ENCODE peak calls at places on chromosomes 1 and 21, in four cellular contexts. D, U, V and I are unnamed samples.

GRCh38 chr1:37325010-37325409 is 149.4 kb upstream of the ZC3H12A start:
- DNase-seq in D (no peak), U (no peak), V (no peak), I (no peak)

GRCh38 chr1:65259816-65260215 is 49.5 kb upstream of the DNAJC6 start:
- DNase-seq in D (no peak), U (no peak), V (no peak), I (no peak)

GRCh38 chr1:200877839-200878551 is 5.2 kb downstream of the GPR25 start:
- DNase-seq in D (no peak), U (peak), V (no peak), I (no peak)

GRCh38 chr1:18282851-18283600 is 175.4 kb downstream of the IGSF21 start:
- DNase-seq in D (no peak), U (peak), V (no peak), I (peak)

GRCh38 chr1:225835752-225836151 is 25.8 kb downstream of the EPHX1 start:
- DNase-seq in D (no peak), U (no peak), V (no peak), I (no peak)

GRCh38 chr21:36551731-36552457 is 72.0 kb upstream of the CLDN14 start:
- DNase-seq in D (no peak), U (no peak), V (no peak), I (no peak)

GRCh38 chr1:93820554-93821411 is 58.2 kb downstream of the DNTTIP2 start:
- DNase-seq in D (no peak), U (no peak), V (no peak), I (no peak)

GRCh38 chr1:16677552-16678423 is 11.0 kb upstream of the RNU1-3 start:
- DNase-seq in D (peak), U (peak), V (peak), I (peak)

GRCh38 chr1:227317541-227318002 is 720 bp downstream of the CDC42BPA start:
- DNase-seq in D (peak), U (no peak), V (peak), I (peak)

GRCh38 chr1:72636636-72637035 is 354.3 kb upstream of the NEGR1 start:
- DNase-seq in D (no peak), U (no peak), V (no peak), I (no peak)

GRCh38 chr1:23639460-23639859 is 52.1 kb upstream of the RPL11 start:
- DNase-seq in D (no peak), U (no peak), V (no peak), I (no peak)

GRCh38 chr1:224014328-224014649 is 99.6 kb upstream of the FBXO28 start:
- DNase-seq in D (no peak), U (no peak), V (no peak), I (no peak)

GRCh38 chr1:31814041-31814511 is 1.7 kb downstream of the SPOCD1 start:
- DNase-seq in D (no peak), U (no peak), V (no peak), I (no peak)
- TF ChIP-seq CHD4 in D (no peak), U (no peak), V (no peak), I (no peak)

GRCh38 chr21:42595281-42596187 is 57.9 kb upstream of the PDE9A start:
- DNase-seq in D (no peak), U (no peak), V (no peak), I (no peak)
- TF ChIP-seq CHD4 in D (no peak), U (no peak), V (no peak), I (no peak)

GRCh38 chr1:214898718-214899117 is 183.8 kb upstream of the KCNK2 start:
- DNase-seq in D (no peak), U (no peak), V (no peak), I (no peak)

GRCh38 chr1:214899908-214900470 is 182.5 kb upstream of the KCNK2 start:
- DNase-seq in D (peak), U (no peak), V (no peak), I (no peak)

GRCh38 chr1:214900590-214900989 is 181.9 kb upstream of the KCNK2 start:
- DNase-seq in D (no peak), U (no peak), V (no peak), I (no peak)

GRCh38 chr1:214902636-214903320 is 179.8 kb upstream of the KCNK2 start:
- DNase-seq in D (no peak), U (no peak), V (no peak), I (no peak)

GRCh38 chr1:214901718-214902117 is 180.8 kb upstream of the KCNK2 start:
- DNase-seq in D (no peak), U (no peak), V (no peak), I (peak)
- TF ChIP-seq CHD4 in D (no peak), U (no peak), V (no peak), I (no peak)

GRCh38 chr1:168348146-168348709 is 67.6 kb downstream of the TBX19 start:
- DNase-seq in D (no peak), U (no peak), V (no peak), I (no peak)
- TF ChIP-seq CHD4 in D (no peak), U (no peak), V (no peak), I (no peak)

GRCh38 chr1:234603221-234604204 is 6.5 kb downstream of the IRF2BP2 start:
- DNase-seq in D (no peak), U (no peak), V (peak), I (no peak)
- TF ChIP-seq CHD4 in D (no peak), U (no peak), V (no peak), I (no peak)

DNA sequence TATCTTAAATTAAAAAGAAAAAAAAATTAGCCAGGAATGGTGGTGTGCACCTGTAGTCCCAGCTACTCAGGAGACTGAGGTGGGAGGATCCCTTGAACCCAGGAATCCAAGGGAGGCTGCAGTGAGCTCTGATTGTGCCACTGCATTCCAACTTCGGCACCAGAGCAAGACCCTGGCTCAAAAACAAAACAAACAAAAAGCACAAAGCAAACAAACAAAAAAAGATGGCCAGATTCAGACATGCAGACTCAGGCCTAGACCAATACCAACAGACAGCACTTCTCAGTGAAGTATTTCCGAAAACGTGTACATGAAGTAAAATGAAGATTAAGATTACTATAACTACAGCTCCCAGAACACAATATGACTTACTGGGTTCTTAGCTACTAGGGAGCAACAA is 10.6 kb downstream of the SLC35D1 start:
- DNase-seq in D (no peak), U (no peak), V (no peak), I (no peak)
- TF ChIP-seq CHD4 in D (no peak), U (no peak), V (no peak), I (no peak)

GRCh38 chr1:198497326-198498220 is 42.9 kb downstream of the ATP6V1G3 start:
- DNase-seq in D (no peak), U (no peak), V (no peak), I (no peak)

GRCh38 chr1:198496216-198497143 is 44.0 kb downstream of the ATP6V1G3 start:
- DNase-seq in D (no peak), U (no peak), V (no peak), I (no peak)

GRCh38 chr1:198498881-198499280 is 41.6 kb downstream of the ATP6V1G3 start:
- DNase-seq in D (no peak), U (no peak), V (no peak), I (no peak)

GRCh38 chr1:198500026-198500425 is 40.5 kb downstream of the ATP6V1G3 start:
- DNase-seq in D (no peak), U (no peak), V (no peak), I (no peak)

GRCh38 chr1:198499588-198499987 is 40.9 kb downstream of the ATP6V1G3 start:
- DNase-seq in D (no peak), U (no peak), V (no peak), I (no peak)
- TF ChIP-seq CHD4 in D (no peak), U (no peak), V (no peak), I (no peak)